ENCODE peak calls at places on chromosomes 3 and 15, in four cellular contexts. H, O, X and E are unnamed samples.
A peak's percentile ranks its signal among the peaks of the same experiment; 100 is the strongest.

GRCh38 chr3:193731656-193732055 is 138.6 kb downstream of the OPA1 start:
- DNase-seq in H (no peak), O (no peak), X (no peak), E (no peak)

GRCh38 chr3:68876112-68876713 is 56.1 kb downstream of the TAFA4 start:
- DNase-seq in H (no peak), O (peak; percentile 77), X (peak; percentile 43), E (peak; percentile 21)

GRCh38 chr3:22713936-22714335 is 489.2 kb upstream of the UBE2E2 start:
- DNase-seq in H (no peak), O (peak; percentile 46), X (no peak), E (no peak)

GRCh38 chr3:11452988-11453847 is 181.0 kb downstream of the ATG7 start:
- DNase-seq in H (no peak), O (peak; percentile 63), X (no peak), E (no peak)

GRCh38 chr3:179681492-179682263 is 28.8 kb downstream of the USP13 start:
- DNase-seq in H (no peak), O (no peak), X (no peak), E (no peak)

GRCh38 chr3:77536038-77536775 is 496.3 kb downstream of the ROBO2 start:
- DNase-seq in H (no peak), O (no peak), X (no peak), E (no peak)

GRCh38 chr3:71376911-71377310 is 206.6 kb downstream of the FOXP1 start:
- DNase-seq in H (no peak), O (no peak), X (no peak), E (no peak)

GRCh38 chr3:188001052-188001567 is 152.8 kb upstream of the LPP start:
- DNase-seq in H (no peak), O (no peak), X (no peak), E (no peak)

GRCh38 chr15:60407406-60407805 is 9.6 kb upstream of the ANXA2 start:
- DNase-seq in H (no peak), O (peak; percentile 79), X (no peak), E (no peak)

GRCh38 chr3:33331414-33331813 is 54.2 kb downstream of the FBXL2 start:
- DNase-seq in H (no peak), O (no peak), X (no peak), E (no peak)

GRCh38 chr3:127329647-127330285 is 41.9 kb upstream of the PRR20G start:
- DNase-seq in H (no peak), O (no peak), X (no peak), E (no peak)

GRCh38 chr3:15097889-15098288 is 1.1 kb downstream of the RBSN start:
- DNase-seq in H (no peak), O (peak; percentile 67), X (no peak), E (no peak)

GRCh38 chr3:125357032-125357658 is 18.0 kb downstream of the ZNF148 start:
- DNase-seq in H (peak; percentile 38), O (peak; percentile 63), X (no peak), E (no peak)

GRCh38 chr3:159322322-159322939 is 520.6 kb downstream of the MFSD1 start:
- DNase-seq in H (no peak), O (peak; percentile 33), X (no peak), E (no peak)

GRCh38 chr15:42444415-42445063 is 46.4 kb downstream of the ZNF106 start:
- DNase-seq in H (no peak), O (peak; percentile 10), X (no peak), E (no peak)

GRCh38 chr15:75648156-75649000 is 666 bp downstream of the SNX33 start:
- DNase-seq in H (peak; percentile 53), O (peak; percentile 70), X (no peak), E (no peak)

GRCh38 chr3:126337980-126338651 is 19.1 kb downstream of the KLF15 start:
- DNase-seq in H (no peak), O (no peak), X (no peak), E (no peak)

GRCh38 chr3:124246949-124247348 is 255.0 kb upstream of the ROPN1 start:
- DNase-seq in H (peak; percentile 35), O (peak; percentile 32), X (no peak), E (peak; percentile 54)

GRCh38 chr15:65912235-65912634 is 42.9 kb downstream of the RAB11A start:
- DNase-seq in H (no peak), O (no peak), X (no peak), E (no peak)

GRCh38 chr15:88470625-88471372 is 3.3 kb downstream of the MRPS11 start:
- DNase-seq in H (no peak), O (no peak), X (no peak), E (no peak)

GRCh38 chr15:99550077-99550476 is 15.7 kb upstream of the MEF2A start:
- DNase-seq in H (no peak), O (no peak), X (no peak), E (no peak)

GRCh38 chr3:11187678-11188077 is 33.4 kb downstream of the HRH1 start:
- DNase-seq in H (no peak), O (no peak), X (no peak), E (no peak)

GRCh38 chr3:32954506-32954905 is 3.1 kb downstream of the CCR4 start:
- DNase-seq in H (no peak), O (no peak), X (no peak), E (no peak)

GRCh38 chr3:5192568-5193319 is 5.2 kb downstream of the EDEM1 start:
- DNase-seq in H (no peak), O (no peak), X (no peak), E (no peak)

GRCh38 chr15:57554063-57554820 is 37.5 kb upstream of the MYZAP start:
- DNase-seq in H (no peak), O (peak; percentile 66), X (no peak), E (peak; percentile 80)

GRCh38 chr15:90036806-90037509 is 35.8 kb downstream of the ZNF710 start:
- DNase-seq in H (no peak), O (no peak), X (no peak), E (no peak)

GRCh38 chr3:102240720-102241119 is 194.1 kb upstream of the ZPLD1 start:
- DNase-seq in H (no peak), O (no peak), X (no peak), E (no peak)

GRCh38 chr15:88072598-88073385 is 183.7 kb downstream of the NTRK3 start:
- DNase-seq in H (no peak), O (no peak), X (no peak), E (no peak)

GRCh38 chr15:26771168-26771916 is 1.5 kb downstream of the GABRB3 start:
- DNase-seq in H (peak; percentile 24), O (no peak), X (no peak), E (no peak)

GRCh38 chr3:187713504-187713903 is 11.1 kb upstream of the RTP2 start:
- DNase-seq in H (no peak), O (peak; percentile 26), X (no peak), E (no peak)